ENCODE peak calls at places on chromosomes 3 and 15, in ten cellular contexts. One of them, this sample, is unnamed.

GRCh38 chr3:161310649-161311423 is 60.5 kb downstream of the SPTSSB start:
- DNase-seq in GM23248: no peak
- DNase-seq in body of pancreas: no peak
- DNase-seq in upper lobe of left lung: no peak
- DNase-seq in Caco-2: no peak
- DNase-seq in K562: no peak
- DNase-seq in ovary: no peak
- DNase-seq in SJSA1: no peak
- DNase-seq in PC-3: no peak
- DNase-seq in SK-N-SH: no peak
- DNase-seq in this sample: no peak

GRCh38 chr3:197364410-197365071 is 66.1 kb upstream of the DLG1 start:
- DNase-seq in GM23248: peak; percentile 30
- DNase-seq in body of pancreas: no peak
- DNase-seq in upper lobe of left lung: no peak
- DNase-seq in Caco-2: peak; percentile 24
- DNase-seq in K562: no peak
- DNase-seq in ovary: no peak
- DNase-seq in SJSA1: no peak
- DNase-seq in PC-3: peak; percentile 27
- DNase-seq in SK-N-SH: peak; percentile 5
- DNase-seq in this sample: no peak

GRCh38 chr3:143881102-143881501 is 32.8 kb upstream of the SLC9A9 start:
- DNase-seq in GM23248: no peak
- DNase-seq in body of pancreas: no peak
- DNase-seq in upper lobe of left lung: no peak
- DNase-seq in Caco-2: no peak
- DNase-seq in K562: no peak
- DNase-seq in ovary: no peak
- DNase-seq in SJSA1: no peak
- DNase-seq in PC-3: no peak
- DNase-seq in SK-N-SH: no peak
- DNase-seq in this sample: no peak

GRCh38 chr15:43126358-43126757 is 7.0 kb upstream of the TMEM62 start:
- DNase-seq in GM23248: no peak
- DNase-seq in body of pancreas: no peak
- DNase-seq in upper lobe of left lung: no peak
- DNase-seq in Caco-2: no peak
- DNase-seq in K562: no peak
- DNase-seq in ovary: no peak
- DNase-seq in SJSA1: no peak
- DNase-seq in PC-3: no peak
- DNase-seq in SK-N-SH: no peak
- DNase-seq in this sample: no peak

GRCh38 chr3:119809249-119810017 is 27.5 kb downstream of the NR1I2 start:
- DNase-seq in GM23248: peak; percentile 13
- DNase-seq in body of pancreas: no peak
- DNase-seq in upper lobe of left lung: no peak
- DNase-seq in Caco-2: no peak
- DNase-seq in K562: no peak
- DNase-seq in ovary: peak; percentile 45
- DNase-seq in SJSA1: no peak
- DNase-seq in PC-3: no peak
- DNase-seq in SK-N-SH: no peak
- DNase-seq in this sample: no peak

GRCh38 chr3:197002701-197003454 is 26.7 kb downstream of the MELTF start:
- DNase-seq in GM23248: peak; percentile 88
- DNase-seq in body of pancreas: peak; percentile 90
- DNase-seq in upper lobe of left lung: peak; percentile 87
- DNase-seq in Caco-2: peak; percentile 93
- DNase-seq in K562: peak; percentile 99
- DNase-seq in ovary: peak; percentile 88
- DNase-seq in SJSA1: peak; percentile 71
- DNase-seq in PC-3: peak; percentile 88
- DNase-seq in SK-N-SH: peak; percentile 98
- DNase-seq in this sample: peak; percentile 83

GRCh38 chr3:193843447-193844301 is 250.7 kb downstream of the OPA1 start:
- DNase-seq in GM23248: no peak
- DNase-seq in body of pancreas: peak; percentile 84
- DNase-seq in upper lobe of left lung: no peak
- DNase-seq in Caco-2: peak; percentile 88
- DNase-seq in K562: peak; percentile 74
- DNase-seq in ovary: no peak
- DNase-seq in SJSA1: no peak
- DNase-seq in PC-3: no peak
- DNase-seq in SK-N-SH: no peak
- DNase-seq in this sample: no peak

GRCh38 chr3:178705925-178706324 is 169.7 kb downstream of the KCNMB2 start:
- DNase-seq in GM23248: no peak
- DNase-seq in body of pancreas: no peak
- DNase-seq in upper lobe of left lung: no peak
- DNase-seq in Caco-2: no peak
- DNase-seq in K562: no peak
- DNase-seq in ovary: no peak
- DNase-seq in SJSA1: no peak
- DNase-seq in PC-3: peak; percentile 47
- DNase-seq in SK-N-SH: no peak
- DNase-seq in this sample: no peak

GRCh38 chr3:101823525-101823924 is 25.8 kb upstream of the NFKBIZ start:
- DNase-seq in GM23248: no peak
- DNase-seq in body of pancreas: no peak
- DNase-seq in upper lobe of left lung: no peak
- DNase-seq in Caco-2: no peak
- DNase-seq in K562: no peak
- DNase-seq in ovary: no peak
- DNase-seq in SJSA1: no peak
- DNase-seq in PC-3: no peak
- DNase-seq in SK-N-SH: no peak
- DNase-seq in this sample: no peak

DNA sequence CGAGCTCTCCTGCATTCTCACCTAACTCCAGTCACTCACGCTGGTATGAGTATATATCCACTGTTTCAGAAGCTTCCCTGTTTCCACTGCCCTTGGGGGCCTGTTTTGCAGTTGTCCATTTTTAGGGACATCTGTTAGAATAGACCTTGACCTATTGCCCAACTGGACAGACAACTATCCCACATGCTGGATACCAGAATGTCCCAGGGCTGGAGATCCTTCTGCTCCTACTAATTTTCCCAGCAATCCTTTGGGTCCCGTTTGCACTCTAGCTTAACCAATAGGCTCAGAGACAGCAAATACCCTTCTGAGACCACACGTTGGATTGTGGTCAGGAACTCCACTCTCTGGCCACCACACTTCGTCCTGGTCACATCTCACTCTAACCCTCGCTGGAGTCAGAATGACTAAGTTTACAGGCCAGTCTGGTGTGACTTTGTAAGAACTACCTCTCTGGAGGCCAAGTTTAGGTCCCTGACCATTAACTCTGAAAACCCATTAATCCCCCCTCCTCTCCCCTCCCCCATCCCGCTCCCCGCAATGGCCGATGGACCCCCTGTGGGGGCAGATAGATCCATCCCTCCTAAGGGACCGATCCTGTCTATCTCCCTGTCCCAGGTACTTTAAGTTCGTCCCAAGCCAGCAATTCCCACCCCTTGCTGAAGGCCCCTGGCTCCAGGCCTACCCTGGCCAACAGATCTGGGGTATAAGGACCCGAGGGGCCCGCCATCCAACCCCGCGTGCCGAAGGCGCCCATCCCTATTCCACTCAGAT is 35.5 kb downstream of the HMCES start:
- DNase-seq in GM23248: peak; percentile 56
- DNase-seq in body of pancreas: peak; percentile 12
- DNase-seq in upper lobe of left lung: no peak
- DNase-seq in Caco-2: peak; percentile 41
- DNase-seq in K562: no peak
- DNase-seq in ovary: no peak
- DNase-seq in SJSA1: no peak
- DNase-seq in PC-3: peak; percentile 23
- DNase-seq in SK-N-SH: peak; percentile 34
- DNase-seq in this sample: no peak
- H3K9me3 ChIP-seq in GM23248: no peaks in the 10 kb centered on the region
- H3K9me3 ChIP-seq in body of pancreas: no peaks in the 10 kb centered on the region
- H3K9me3 ChIP-seq in upper lobe of left lung: no peaks in the 10 kb centered on the region
- H3K9me3 ChIP-seq in Caco-2: no peaks in the 10 kb centered on the region
- H3K9me3 ChIP-seq in K562: no peaks in the 10 kb centered on the region
- H3K9me3 ChIP-seq in ovary: no peaks in the 10 kb centered on the region
- H3K9me3 ChIP-seq in SJSA1: no peaks in the 10 kb centered on the region
- H3K9me3 ChIP-seq in PC-3: no peaks in the 10 kb centered on the region
- H3K9me3 ChIP-seq in SK-N-SH: no peaks in the 10 kb centered on the region
- H3K9me3 ChIP-seq in this sample: no peaks in the 10 kb centered on the region

GRCh38 chr15:24745276-24745675 is 69.7 kb downstream of the NPAP1 start:
- DNase-seq in GM23248: no peak
- DNase-seq in body of pancreas: no peak
- DNase-seq in upper lobe of left lung: no peak
- DNase-seq in Caco-2: no peak
- DNase-seq in K562: no peak
- DNase-seq in ovary: no peak
- DNase-seq in SJSA1: no peak
- DNase-seq in PC-3: no peak
- DNase-seq in SK-N-SH: no peak
- DNase-seq in this sample: no peak
- H3K9me3 ChIP-seq in GM23248: no peaks in the 10 kb centered on the region
- H3K9me3 ChIP-seq in body of pancreas: no peaks in the 10 kb centered on the region
- H3K9me3 ChIP-seq in upper lobe of left lung: no peaks in the 10 kb centered on the region
- H3K9me3 ChIP-seq in Caco-2: peaks cover 9% of the 10 kb centered on the region
- H3K9me3 ChIP-seq in K562: no peaks in the 10 kb centered on the region
- H3K9me3 ChIP-seq in ovary: no peaks in the 10 kb centered on the region
- H3K9me3 ChIP-seq in SJSA1: no peaks in the 10 kb centered on the region
- H3K9me3 ChIP-seq in PC-3: peaks cover 9% of the 10 kb centered on the region
- H3K9me3 ChIP-seq in SK-N-SH: no peaks in the 10 kb centered on the region
- H3K9me3 ChIP-seq in this sample: no peaks in the 10 kb centered on the region

GRCh38 chr3:144948711-144949110 is 977.1 kb downstream of the DIPK2A start:
- DNase-seq in GM23248: no peak
- DNase-seq in body of pancreas: no peak
- DNase-seq in upper lobe of left lung: no peak
- DNase-seq in Caco-2: no peak
- DNase-seq in K562: no peak
- DNase-seq in ovary: no peak
- DNase-seq in SJSA1: no peak
- DNase-seq in PC-3: no peak
- DNase-seq in SK-N-SH: no peak
- DNase-seq in this sample: no peak

GRCh38 chr3:144942501-144943197 is 971.0 kb downstream of the DIPK2A start:
- DNase-seq in GM23248: no peak
- DNase-seq in body of pancreas: no peak
- DNase-seq in upper lobe of left lung: no peak
- DNase-seq in Caco-2: no peak
- DNase-seq in K562: no peak
- DNase-seq in ovary: no peak
- DNase-seq in SJSA1: no peak
- DNase-seq in PC-3: no peak
- DNase-seq in SK-N-SH: no peak
- DNase-seq in this sample: no peak

GRCh38 chr3:144942093-144942492 is 970.5 kb downstream of the DIPK2A start:
- DNase-seq in GM23248: no peak
- DNase-seq in body of pancreas: no peak
- DNase-seq in upper lobe of left lung: no peak
- DNase-seq in Caco-2: no peak
- DNase-seq in K562: no peak
- DNase-seq in ovary: no peak
- DNase-seq in SJSA1: no peak
- DNase-seq in PC-3: peak; percentile 68
- DNase-seq in SK-N-SH: no peak
- DNase-seq in this sample: no peak

DNA sequence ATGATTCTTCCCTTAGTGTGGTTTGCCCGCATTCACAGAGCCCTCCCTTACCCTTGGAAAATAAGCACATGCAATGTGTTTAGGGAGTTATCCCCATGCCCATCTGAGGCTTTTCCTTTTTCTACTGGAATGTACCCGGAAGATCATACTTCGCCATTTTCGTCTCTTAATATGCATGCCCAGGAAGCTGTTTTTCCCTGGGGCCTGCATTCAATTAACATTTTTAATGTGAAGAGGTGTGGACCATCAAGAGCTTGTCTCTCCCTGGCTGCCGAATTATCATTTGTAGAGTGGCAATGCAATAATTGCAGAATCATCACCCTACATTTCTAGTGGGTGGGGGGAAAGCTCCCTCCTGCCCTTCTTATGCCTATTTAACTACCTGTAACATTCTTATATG is 976.3 kb downstream of the DIPK2A start:
- DNase-seq in GM23248: no peak
- DNase-seq in body of pancreas: no peak
- DNase-seq in upper lobe of left lung: no peak
- DNase-seq in Caco-2: no peak
- DNase-seq in K562: no peak
- DNase-seq in ovary: no peak
- DNase-seq in SJSA1: no peak
- DNase-seq in PC-3: no peak
- DNase-seq in SK-N-SH: no peak
- DNase-seq in this sample: no peak
- H3K9me3 ChIP-seq in GM23248: no peaks in the 10 kb centered on the region
- H3K9me3 ChIP-seq in body of pancreas: no peaks in the 10 kb centered on the region
- H3K9me3 ChIP-seq in upper lobe of left lung: no peaks in the 10 kb centered on the region
- H3K9me3 ChIP-seq in Caco-2: no peaks in the 10 kb centered on the region
- H3K9me3 ChIP-seq in K562: no peaks in the 10 kb centered on the region
- H3K9me3 ChIP-seq in ovary: no peaks in the 10 kb centered on the region
- H3K9me3 ChIP-seq in SJSA1: no peaks in the 10 kb centered on the region
- H3K9me3 ChIP-seq in PC-3: no peaks in the 10 kb centered on the region
- H3K9me3 ChIP-seq in SK-N-SH: no peaks in the 10 kb centered on the region
- H3K9me3 ChIP-seq in this sample: no peaks in the 10 kb centered on the region

GRCh38 chr15:20348900-20349773 is 192.5 kb downstream of the GOLGA6L6 start:
- DNase-seq in GM23248: no peak
- DNase-seq in body of pancreas: peak; percentile 8
- DNase-seq in upper lobe of left lung: no peak
- DNase-seq in Caco-2: no peak
- DNase-seq in K562: no peak
- DNase-seq in ovary: peak; percentile 38
- DNase-seq in SJSA1: no peak
- DNase-seq in PC-3: no peak
- DNase-seq in SK-N-SH: no peak
- DNase-seq in this sample: no peak

GRCh38 chr15:20348291-20348899 is 193.2 kb downstream of the GOLGA6L6 start:
- DNase-seq in GM23248: no peak
- DNase-seq in body of pancreas: no peak
- DNase-seq in upper lobe of left lung: no peak
- DNase-seq in Caco-2: no peak
- DNase-seq in K562: no peak
- DNase-seq in ovary: peak; percentile 31
- DNase-seq in SJSA1: no peak
- DNase-seq in PC-3: no peak
- DNase-seq in SK-N-SH: no peak
- DNase-seq in this sample: no peak

GRCh38 chr15:20344601-20345400 is 196.8 kb downstream of the GOLGA6L6 start:
- DNase-seq in GM23248: no peak
- DNase-seq in body of pancreas: peak; percentile 6
- DNase-seq in upper lobe of left lung: peak; percentile 20
- DNase-seq in Caco-2: no peak
- DNase-seq in K562: peak; percentile 8
- DNase-seq in ovary: peak; percentile 32
- DNase-seq in SJSA1: no peak
- DNase-seq in PC-3: no peak
- DNase-seq in SK-N-SH: peak; percentile 26
- DNase-seq in this sample: no peak

GRCh38 chr15:20345401-20345958 is 196.1 kb downstream of the GOLGA6L6 start:
- DNase-seq in GM23248: no peak
- DNase-seq in body of pancreas: peak; percentile 9
- DNase-seq in upper lobe of left lung: no peak
- DNase-seq in Caco-2: peak; percentile 8
- DNase-seq in K562: peak; percentile 19
- DNase-seq in ovary: peak; percentile 33
- DNase-seq in SJSA1: no peak
- DNase-seq in PC-3: no peak
- DNase-seq in SK-N-SH: peak; percentile 34
- DNase-seq in this sample: no peak

GRCh38 chr15:20346082-20346805 is 195.4 kb downstream of the GOLGA6L6 start:
- DNase-seq in GM23248: no peak
- DNase-seq in body of pancreas: peak; percentile 5
- DNase-seq in upper lobe of left lung: no peak
- DNase-seq in Caco-2: no peak
- DNase-seq in K562: no peak
- DNase-seq in ovary: peak; percentile 25
- DNase-seq in SJSA1: no peak
- DNase-seq in PC-3: no peak
- DNase-seq in SK-N-SH: no peak
- DNase-seq in this sample: no peak
- H3K9me3 ChIP-seq in GM23248: no peaks in the 10 kb centered on the region
- H3K9me3 ChIP-seq in body of pancreas: no peaks in the 10 kb centered on the region
- H3K9me3 ChIP-seq in upper lobe of left lung: no peaks in the 10 kb centered on the region
- H3K9me3 ChIP-seq in Caco-2: peaks cover 46% of the 10 kb centered on the region
- H3K9me3 ChIP-seq in K562: no peaks in the 10 kb centered on the region
- H3K9me3 ChIP-seq in ovary: peaks cover 3% of the 10 kb centered on the region
- H3K9me3 ChIP-seq in SJSA1: peaks cover 4% of the 10 kb centered on the region
- H3K9me3 ChIP-seq in PC-3: peaks cover 46% of the 10 kb centered on the region
- H3K9me3 ChIP-seq in SK-N-SH: no peaks in the 10 kb centered on the region
- H3K9me3 ChIP-seq in this sample: no peaks in the 10 kb centered on the region